ENCODE peak calls at places on chromosomes 4 and X, in five cellular contexts. V, O, G, U and P are unnamed samples.

GRCh38 chrX:103927633-103928032 is 34.8 kb upstream of the TMSB15B start:
- DNase-seq in V (no peak), O (no peak), G (no peak), U (no peak), P (no peak)

GRCh38 chrX:153933751-153934472 is 925 bp downstream of the NAA10 start:
- DNase-seq in V (peak), O (no peak), G (no peak), U (no peak), P (no peak)

GRCh38 chr4:22356996-22357596 is 158.8 kb downstream of the ADGRA3 start:
- DNase-seq in V (peak), O (peak), G (peak), U (peak), P (peak)

GRCh38 chr4:52658671-52659015 is 458 bp downstream of the USP46 start:
- DNase-seq in V (no peak), O (no peak), G (no peak), U (no peak), P (no peak)

GRCh38 chr4:44522761-44523445 is 74.3 kb upstream of the KCTD8 start:
- DNase-seq in V (no peak), O (peak), G (no peak), U (no peak), P (no peak)

GRCh38 chr4:161650812-161651211 is 513.0 kb downstream of the FSTL5 start:
- DNase-seq in V (no peak), O (no peak), G (peak), U (no peak), P (peak)

GRCh38 chrX:47321386-47321785 is 49.0 kb upstream of the ZNF157 start:
- DNase-seq in V (no peak), O (peak), G (no peak), U (no peak), P (no peak)

GRCh38 chr4:138297743-138298405 is 55.7 kb upstream of the SLC7A11 start:
- DNase-seq in V (no peak), O (no peak), G (no peak), U (no peak), P (no peak)

GRCh38 chr4:42806436-42806835 is 86.1 kb upstream of the GRXCR1 start:
- DNase-seq in V (no peak), O (no peak), G (no peak), U (no peak), P (no peak)